ENCODE peak calls at places on chromosomes 7 and 10, in ten cellular contexts. Z, W, P, H, J, C, D, Q, E and B are unnamed samples.

GRCh38 chr10:767794-768193 is 78.3 kb upstream of the DIP2C start:
- DNase-seq in W (no peak), P (no peak), E (no peak), C (no peak), D (no peak), J (no peak), Z (no peak), Q (no peak), H (no peak), B (no peak)

GRCh38 chr10:29948971-29949370 is 110.4 kb downstream of the JCAD start:
- DNase-seq in Q (no peak), P (peak; percentile 49), E (no peak), C (no peak), Z (no peak), W (no peak), D (no peak), H (peak; percentile 38), J (no peak), B (peak; percentile 72)

GRCh38 chr7:119167431-119167830 is 942.9 kb downstream of the ANKRD7 start:
- DNase-seq in Z (no peak), W (no peak), P (no peak), Q (no peak), J (no peak), E (no peak), D (no peak), H (no peak), C (no peak), B (no peak)

GRCh38 chr10:80177781-80178636 is 27.3 kb downstream of the ANXA11 start:
- DNase-seq in P (no peak), W (no peak), H (no peak), Q (no peak), E (no peak), Z (peak; percentile 68), C (no peak), J (no peak), D (no peak), B (no peak)

GRCh38 chr10:3549118-3549517 is 235.9 kb downstream of the KLF6 start:
- DNase-seq in E (no peak), Q (no peak), D (no peak), P (no peak), C (no peak), J (no peak), H (no peak), W (no peak), Z (no peak), B (no peak)

GRCh38 chr10:79905322-79906314 is 43.3 kb downstream of the SFTPD start:
- DNase-seq in P (peak; percentile 24), Q (no peak), C (peak; percentile 33), H (no peak), W (no peak), D (no peak), J (peak; percentile 22), Z (peak; percentile 39), E (no peak), B (no peak)

GRCh38 chr7:46850563-46851325 is 731.2 kb downstream of the TNS3 start:
- DNase-seq in J (no peak), W (no peak), H (no peak), E (no peak), Q (no peak), D (no peak), Z (no peak), P (no peak), C (no peak), B (no peak)

GRCh38 chr7:130560972-130561371 is 69.1 kb downstream of the MEST start:
- DNase-seq in Q (peak; percentile 31), C (peak; percentile 12), H (no peak), W (no peak), J (no peak), E (no peak), D (no peak), Z (peak; percentile 62), P (no peak), B (no peak)

GRCh38 chr10:666237-667012 is 23.0 kb downstream of the DIP2C start:
- DNase-seq in P (no peak), W (no peak), C (no peak), D (no peak), J (no peak), E (no peak), Z (no peak), Q (no peak), H (peak; percentile 62), B (peak; percentile 82)

GRCh38 chr10:12081879-12082560 is 13.3 kb downstream of the DHTKD1 start:
- DNase-seq in E (no peak), Z (peak; percentile 39), C (peak; percentile 68), H (no peak), W (no peak), Q (peak; percentile 16), J (no peak), P (peak; percentile 86), D (no peak), B (no peak)

GRCh38 chr7:112481833-112482669 is 1.3 kb downstream of the LSMEM1 start:
- DNase-seq in D (peak; percentile 74), H (peak; percentile 94), Z (peak; percentile 72), Q (peak; percentile 77), C (peak; percentile 89), E (no peak), J (peak; percentile 69), W (no peak), P (peak; percentile 95), B (peak; percentile 66)

GRCh38 chr7:50713357-50713965 is 69.2 kb downstream of the GRB10 start:
- DNase-seq in Z (no peak), E (no peak), Q (no peak), H (no peak), P (no peak), D (no peak), W (no peak), J (no peak), C (no peak), B (no peak)

GRCh38 chr10:47049906-47050305 is 138.7 kb downstream of the PTPN20 start:
- DNase-seq in J (no peak), H (peak; percentile 59), Z (no peak), P (no peak), E (no peak), W (no peak), C (no peak), Q (no peak), D (no peak), B (peak; percentile 84)

GRCh38 chr7:91634485-91635177 is 245.9 kb downstream of the MTERF1 start:
- DNase-seq in D (no peak), Q (no peak), P (no peak), Z (no peak), C (no peak), W (no peak), H (no peak), J (no peak), E (no peak), B (no peak)

GRCh38 chr7:134175724-134176350 is 48.7 kb downstream of the LRGUK start:
- DNase-seq in Z (no peak), P (no peak), W (no peak), J (no peak), H (no peak), D (no peak), E (no peak), Q (no peak), C (peak; percentile 46), B (no peak)

GRCh38 chr10:62584726-62585125 is 210.6 kb downstream of the ZNF365 start:
- DNase-seq in W (no peak), J (no peak), H (no peak), C (no peak), Z (no peak), E (no peak), P (no peak), D (no peak), Q (no peak), B (no peak)

GRCh38 chr10:78454123-78454645 is 420.5 kb downstream of the RPS24 start:
- DNase-seq in P (no peak), C (no peak), W (no peak), E (no peak), Q (no peak), J (no peak), Z (no peak), D (no peak), H (no peak), B (no peak)
- TF ChIP-seq CTCF in P (no peak), C (no peak), W (no peak), E (no peak), Q (no peak), J (no peak), Z (no peak), D (no peak), H (no peak), B (no peak)

DNA sequence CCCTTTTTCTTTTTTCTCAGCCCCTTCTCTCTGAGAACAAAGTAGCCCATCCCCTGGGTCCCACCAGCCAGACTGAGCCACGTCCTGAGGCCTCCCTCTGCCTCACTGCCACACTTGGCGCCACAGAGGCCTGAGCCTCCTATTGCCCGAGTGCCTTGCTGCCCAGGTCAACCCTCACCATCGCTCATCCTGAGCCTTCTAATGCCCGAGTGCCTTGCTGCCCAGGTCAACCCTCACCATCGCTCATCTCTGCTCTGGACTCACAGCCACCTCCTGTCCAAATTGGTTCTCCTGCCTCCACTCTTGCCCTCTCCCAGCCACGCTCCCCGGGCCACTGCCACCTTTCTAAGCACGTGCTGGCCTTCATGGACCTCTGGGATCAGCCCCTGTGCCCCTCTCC is 53.2 kb upstream of the SMNDC1 start:
- DNase-seq in W (no peak), C (no peak), J (no peak), Q (no peak), H (no peak), D (no peak), Z (no peak), E (no peak), P (no peak), B (no peak)
- H3K4me3 ChIP-seq in W (peak overlapping the region; percentile 20), C (no peak overlapping the region), J (no peak overlapping the region), Q (no peak overlapping the region), H (no peak overlapping the region), D (no peak overlapping the region), Z (no peak overlapping the region), E (no peak overlapping the region), P (no peak overlapping the region), B (no peak overlapping the region)

DNA sequence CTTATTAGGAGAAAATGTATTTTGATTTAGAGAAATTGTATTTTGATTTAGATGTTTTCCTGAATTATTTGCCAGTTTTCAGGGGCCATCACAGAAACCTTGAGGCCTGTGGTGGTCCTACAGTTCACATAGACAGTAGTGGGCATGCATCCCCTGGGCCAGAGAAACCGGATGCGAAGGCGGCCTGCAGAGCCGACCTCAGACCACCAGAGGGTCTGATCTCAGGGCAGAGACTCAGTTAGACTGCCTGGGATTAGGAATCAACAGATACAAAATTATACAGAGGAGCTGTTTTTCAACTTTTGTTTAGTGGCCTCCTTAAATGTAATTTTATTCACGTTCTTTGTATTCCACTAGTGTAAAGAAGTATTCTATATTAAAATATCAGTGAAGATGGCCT is 158.4 kb downstream of the PAXIP1 start:
- DNase-seq in J (no peak), Z (no peak), P (no peak), W (no peak), E (no peak), Q (no peak), H (no peak), D (no peak), C (no peak), B (no peak)
- TF ChIP-seq CTCF in J (no peak), Z (no peak), P (no peak), W (no peak), E (no peak), Q (no peak), H (no peak), D (no peak), C (no peak), B (no peak)

DNA sequence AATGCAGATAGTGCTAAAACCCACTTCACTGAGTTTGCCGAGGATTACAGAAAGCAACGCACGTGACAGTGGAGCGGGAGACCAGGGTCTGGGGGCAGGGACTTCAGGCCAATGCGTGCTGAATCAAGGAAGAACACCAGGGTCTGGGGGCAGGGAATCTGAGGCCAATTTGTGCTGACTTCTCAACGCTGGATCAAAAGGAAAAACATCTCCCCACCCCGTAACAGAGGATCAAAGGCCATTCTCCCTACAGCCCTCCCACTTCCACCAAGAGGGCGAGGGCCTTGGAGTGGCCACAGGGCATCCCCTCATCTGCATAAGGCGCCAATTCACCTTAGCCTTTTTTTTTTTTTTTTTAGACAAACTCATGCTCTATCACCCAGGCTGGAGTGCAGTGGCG is 22.3 kb upstream of the BNIP3 start:
- DNase-seq in Z (no peak), D (no peak), W (no peak), J (no peak), C (no peak), Q (no peak), H (no peak), P (no peak), E (no peak), B (peak; percentile 28)
- H3K4me3 ChIP-seq in Z (no peak overlapping the region), D (no peak overlapping the region), W (no peak overlapping the region), J (no peak overlapping the region), C (no peak overlapping the region), Q (no peak overlapping the region), H (no peak overlapping the region), P (no peak overlapping the region), E (no peak overlapping the region), B (no peak overlapping the region)